ENCODE peak calls at places on chromosomes 3 and 15, in ten cellular contexts. Z, U, R, J, N, F, G, T, S and L are unnamed samples.

GRCh38 chr3:178271740-178272387 is 264.4 kb upstream of the KCNMB2 start:
- DNase-seq in Z (no peak), T (no peak), G (no peak), N (no peak), R (no peak), F (peak), S (no peak), U (no peak), J (no peak), L (no peak)

GRCh38 chr3:173875790-173876189 is 478.2 kb downstream of the NLGN1 start:
- DNase-seq in J (no peak), N (no peak), R (no peak), T (no peak), U (no peak), F (no peak), Z (no peak), G (no peak), S (no peak), L (no peak)

GRCh38 chr15:43493687-43494472 is 924 bp upstream of the TP53BP1 start:
- DNase-seq in N (no peak), S (no peak), U (no peak), G (no peak), Z (no peak), F (no peak), J (no peak), R (no peak), T (no peak), L (no peak)

GRCh38 chr15:65963911-65964482 is 94.7 kb downstream of the RAB11A start:
- DNase-seq in Z (no peak), R (no peak), J (no peak), N (no peak), G (no peak), S (no peak), F (no peak), U (no peak), T (no peak), L (no peak)

GRCh38 chr3:13579089-13579488 is 30.2 kb downstream of the FBLN2 start:
- DNase-seq in T (no peak), J (no peak), Z (no peak), F (peak), U (peak), S (no peak), N (peak), G (no peak), R (no peak), L (peak)

GRCh38 chr3:83523470-83524073 is 1435.2 kb upstream of the CADM2 start:
- DNase-seq in U (peak), G (no peak), N (peak), Z (no peak), J (peak), S (no peak), R (no peak), T (peak), F (peak), L (no peak)

GRCh38 chr3:140311428-140311827 is 366.4 kb upstream of the TRIM42 start:
- DNase-seq in J (no peak), R (no peak), T (no peak), Z (no peak), S (no peak), N (no peak), F (no peak), G (no peak), U (no peak), L (no peak)

GRCh38 chr3:184169896-184170875 is 4.5 kb upstream of the AP2M1 start:
- DNase-seq in Z (no peak), J (no peak), U (no peak), S (no peak), F (no peak), T (no peak), G (no peak), N (no peak), R (no peak), L (no peak)

GRCh38 chr15:64919721-64920120 is 8.0 kb downstream of the ANKDD1A start:
- DNase-seq in R (no peak), T (no peak), S (no peak), U (no peak), F (no peak), G (no peak), J (no peak), N (no peak), Z (no peak), L (no peak)

GRCh38 chr15:99616129-99616528 is 50.3 kb downstream of the MEF2A start:
- DNase-seq in S (no peak), R (no peak), N (no peak), G (no peak), Z (no peak), F (no peak), J (no peak), U (no peak), T (no peak), L (no peak)

GRCh38 chr3:59611649-59612431 is 562.0 kb upstream of the CFAP20DC start:
- DNase-seq in S (no peak), F (no peak), N (no peak), G (no peak), R (no peak), J (peak), T (no peak), Z (no peak), U (no peak), L (no peak)

GRCh38 chr15:34755419-34755773 is 598 bp upstream of the GJD2 start:
- DNase-seq in R (no peak), G (no peak), S (no peak), N (no peak), J (no peak), Z (no peak), T (no peak), U (no peak), F (no peak), L (no peak)

GRCh38 chr15:27983496-27983895 is 115.6 kb downstream of the OCA2 start:
- DNase-seq in U (no peak), Z (no peak), R (no peak), T (no peak), S (no peak), F (no peak), J (no peak), G (no peak), N (no peak), L (no peak)

GRCh38 chr15:93948728-93949127 is 282.6 kb upstream of the MCTP2 start:
- DNase-seq in S (no peak), G (no peak), N (no peak), T (no peak), J (no peak), U (no peak), Z (no peak), R (no peak), F (no peak), L (no peak)

GRCh38 chr3:117165611-117166051 is 456.1 kb downstream of the TUSC7 start:
- DNase-seq in T (no peak), F (no peak), J (no peak), U (no peak), N (no peak), S (no peak), R (no peak), G (no peak), Z (no peak), L (peak)